ENCODE peak calls at places on chromosomes 1 and 21, in ten cellular contexts. T is neural crest cell, F is kidney epithelial cell, Y is AG04450, N is PC-3, S is NB4, J is fibroblast of mammary gland, D is stomach, Z is endothelial cell, M is SK-N-SH. A is an unnamed sample.
A peak's percentile ranks its signal among the peaks of the same experiment; 100 is the strongest.

GRCh38 chr21:35909456-35910178 is 150.7 kb downstream of the SETD4 start:
- DNase-seq in T (no peak), F (no peak), Y (no peak), N (peak; percentile 7), S (no peak), J (no peak), D (no peak), Z (no peak), M (no peak), A (no peak)

GRCh38 chr1:226949401-226949800 is 9.3 kb downstream of the COQ8A start:
- DNase-seq in T (no peak), F (no peak), Y (no peak), N (no peak), S (no peak), J (no peak), D (no peak), Z (no peak), M (no peak), A (no peak)

GRCh38 chr1:53942149-53942957 is 3.1 kb downstream of the IFT25 start:
- DNase-seq in T (no peak), F (no peak), Y (no peak), N (peak; percentile 93), S (no peak), J (peak; percentile 15), D (no peak), Z (no peak), M (no peak), A (no peak)

GRCh38 chr1:25666437-25666836 is 49.8 kb downstream of the MAN1C1 start:
- DNase-seq in T (no peak), F (no peak), Y (no peak), N (no peak), S (no peak), J (no peak), D (no peak), Z (no peak), M (peak; percentile 40), A (no peak)

GRCh38 chr21:32445101-32445500 is 32.6 kb downstream of the EVA1C start:
- DNase-seq in T (no peak), F (no peak), Y (no peak), N (no peak), S (no peak), J (no peak), D (no peak), Z (no peak), M (no peak), A (no peak)

GRCh38 chr21:38955495-38955894 is 149.8 kb downstream of the ETS2 start:
- DNase-seq in T (no peak), F (peak; percentile 44), Y (no peak), N (peak; percentile 37), S (no peak), J (peak; percentile 86), D (peak; percentile 39), Z (no peak), M (no peak), A (peak; percentile 52)

GRCh38 chr1:182430263-182431068 is 19.5 kb upstream of the RGSL1 start:
- DNase-seq in T (no peak), F (no peak), Y (no peak), N (peak; percentile 2), S (peak; percentile 85), J (no peak), D (no peak), Z (no peak), M (no peak), A (no peak)

GRCh38 chr1:157948547-157949152 is 44.8 kb upstream of the KIRREL1 start:
- DNase-seq in T (peak; percentile 14), F (no peak), Y (no peak), N (peak; percentile 62), S (peak; percentile 55), J (peak; percentile 54), D (no peak), Z (peak; percentile 38), M (no peak), A (peak; percentile 23)

GRCh38 chr1:110106013-110106941 is 6.0 kb upstream of the UBL4B start:
- DNase-seq in T (peak; percentile 76), F (peak; percentile 35), Y (peak; percentile 43), N (peak; percentile 74), S (peak; percentile 78), J (peak; percentile 67), D (peak; percentile 73), Z (peak; percentile 78), M (peak; percentile 88), A (peak; percentile 84)

DNA sequence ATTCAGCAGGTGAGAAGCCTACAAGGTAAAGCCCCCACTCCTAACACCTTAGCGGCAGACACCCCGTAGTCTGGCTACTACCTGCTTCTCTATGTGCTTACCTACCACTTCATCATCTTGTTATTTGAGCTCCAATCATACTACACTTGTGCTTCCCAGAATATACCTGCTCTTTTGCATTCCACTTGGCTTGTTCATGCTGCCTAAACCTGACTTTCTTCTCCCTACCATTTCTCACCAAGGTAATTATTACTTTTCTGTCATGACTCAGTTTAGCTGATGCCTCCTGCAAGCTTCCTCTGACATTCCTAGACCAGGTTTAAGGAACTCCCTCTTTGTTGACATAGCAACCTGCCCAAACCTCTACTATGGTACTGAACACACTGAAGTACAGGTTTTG is 495.6 kb upstream of the C1orf87 start:
- DNase-seq in T (no peak), F (peak; percentile 76), Y (no peak), N (peak; percentile 91), S (no peak), J (no peak), D (no peak), Z (no peak), M (no peak), A (no peak)
- TF ChIP-seq CTCF in T (no peak), F (no peak), Y (no peak), N (no peak), S (no peak), J (no peak), D (no peak), Z (no peak), M (no peak), A (no peak)

GRCh38 chr1:90295534-90295933 is 300.6 kb downstream of the ZNF326 start:
- DNase-seq in T (no peak), F (no peak), Y (no peak), N (no peak), S (no peak), J (no peak), D (no peak), Z (no peak), M (no peak), A (no peak)
- TF ChIP-seq CTCF in T (no peak), F (no peak), Y (no peak), N (no peak), S (no peak), J (no peak), D (no peak), Z (no peak), M (no peak), A (no peak)

GRCh38 chr1:18211764-18212163 is 104.2 kb downstream of the IGSF21 start:
- DNase-seq in T (no peak), F (no peak), Y (no peak), N (no peak), S (no peak), J (no peak), D (no peak), Z (no peak), M (peak; percentile 32), A (no peak)

DNA sequence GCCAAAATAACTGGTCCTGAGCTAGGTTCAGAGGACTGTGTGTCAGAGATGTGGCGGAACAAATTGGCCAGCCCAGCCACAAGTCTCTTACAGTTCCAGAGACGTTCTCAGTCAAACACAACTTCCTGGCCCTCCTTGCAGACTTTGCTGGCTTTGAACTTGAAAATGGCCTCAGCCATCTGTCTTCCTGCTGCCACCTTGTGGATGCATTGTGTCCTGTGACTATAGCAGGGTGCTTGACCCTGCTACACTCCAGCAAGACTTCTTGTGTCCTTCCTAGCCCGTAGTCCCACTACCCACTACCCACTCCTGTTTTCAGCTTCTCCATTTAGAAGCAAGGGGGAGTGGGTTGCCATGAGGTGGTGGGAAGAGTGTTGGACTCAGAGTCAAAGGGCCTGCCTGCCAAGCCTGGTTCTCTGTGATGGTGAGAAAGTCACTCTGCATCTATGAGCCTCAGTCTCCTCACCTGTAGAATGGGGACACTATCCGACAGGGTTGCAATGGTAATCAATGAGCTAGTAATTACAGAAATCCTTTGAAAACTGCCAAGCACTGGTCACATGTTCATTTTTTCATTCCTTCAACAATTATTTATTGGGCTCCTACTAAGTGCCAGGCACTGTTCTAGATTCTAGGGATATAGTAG is 109.9 kb downstream of the IGSF21 start:
- DNase-seq in T (peak; percentile 10), F (no peak), Y (no peak), N (peak; percentile 39), S (peak; percentile 46), J (peak; percentile 2), D (no peak), Z (no peak), M (peak; percentile 46), A (no peak)
- TF ChIP-seq CTCF in T (peak; percentile 54), F (peak; percentile 30), Y (peak; percentile 30), N (peak; percentile 48), S (peak; percentile 64), J (peak; percentile 13), D (no peak), Z (no peak), M (peak; percentile 11), A (peak; percentile 15)

GRCh38 chr1:14112613-14113012 is 412.6 kb downstream of the PRDM2 start:
- DNase-seq in T (no peak), F (no peak), Y (no peak), N (no peak), S (no peak), J (no peak), D (no peak), Z (no peak), M (no peak), A (no peak)

GRCh38 chr1:14111121-14111520 is 411.1 kb downstream of the PRDM2 start:
- DNase-seq in T (no peak), F (no peak), Y (no peak), N (peak; percentile 24), S (no peak), J (no peak), D (no peak), Z (no peak), M (no peak), A (no peak)

GRCh38 chr1:14113271-14113670 is 413.3 kb downstream of the PRDM2 start:
- DNase-seq in T (no peak), F (no peak), Y (no peak), N (peak; percentile 47), S (no peak), J (peak; percentile 18), D (no peak), Z (no peak), M (no peak), A (no peak)

GRCh38 chr1:14115976-14116375 is 416.0 kb downstream of the PRDM2 start:
- DNase-seq in T (no peak), F (no peak), Y (no peak), N (no peak), S (no peak), J (no peak), D (no peak), Z (no peak), M (no peak), A (no peak)

DNA sequence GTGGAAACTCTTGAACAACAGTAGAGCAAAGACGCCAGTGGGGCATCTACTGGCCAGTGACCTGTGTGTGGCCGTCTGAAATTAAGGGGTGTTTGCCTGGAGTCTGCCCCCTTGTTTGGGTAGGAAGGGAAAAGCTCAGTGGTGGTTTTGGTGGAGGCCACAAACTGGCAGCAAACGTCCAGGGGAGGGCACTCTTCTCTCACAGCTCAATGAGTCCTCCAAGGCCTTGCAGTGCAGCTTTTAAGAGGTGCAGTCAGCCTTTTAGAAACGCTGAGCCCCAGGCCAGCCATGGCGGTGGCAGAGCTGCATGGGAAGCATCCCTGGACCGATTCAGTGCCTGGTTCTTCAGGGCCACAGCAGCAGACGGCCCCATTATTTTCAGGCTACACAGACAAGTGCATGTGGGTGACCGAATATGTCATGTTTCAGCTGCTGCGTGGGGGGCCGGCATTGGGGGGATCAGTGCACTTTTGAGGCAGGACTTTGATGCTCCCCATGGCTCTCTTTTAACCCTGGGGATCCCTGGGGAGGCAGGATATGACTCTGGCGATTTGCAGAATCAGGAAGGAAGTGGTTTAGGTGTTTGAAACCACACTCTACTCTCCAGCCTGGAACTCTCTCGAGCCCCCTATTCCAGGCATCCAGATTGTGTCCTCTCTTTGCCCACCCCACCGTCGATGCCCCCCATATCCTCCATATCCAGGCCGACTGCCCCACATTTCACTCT is 414.0 kb downstream of the PRDM2 start:
- DNase-seq in T (peak; percentile 47), F (no peak), Y (no peak), N (peak; percentile 73), S (peak; percentile 55), J (peak; percentile 63), D (no peak), Z (peak; percentile 62), M (peak; percentile 51), A (no peak)
- TF ChIP-seq CTCF in T (peak; percentile 73), F (peak; percentile 57), Y (no peak), N (peak; percentile 86), S (peak; percentile 57), J (peak; percentile 64), D (no peak), Z (peak; percentile 18), M (no peak), A (peak; percentile 18)

A was measured in foreskin fibroblast.